ENCODE peak calls at places on chromosomes 12 and 14, in six cellular contexts. N is HepG2, M is heart left ventricle, I is stomach, G is uterus, Q is transverse colon. W is an unnamed sample. For H3K36me3, the result is how much of the 10 kb centered on the place peaks cover.

GRCh38 chr12:95141305-95141704 is 67.9 kb upstream of the NR2C1 start:
- DNase-seq in N (no peak), M (no peak), I (no peak), G (no peak), Q (no peak), W (no peak)

GRCh38 chr12:57627504-57628279 is 5.3 kb downstream of the B4GALNT1 start:
- DNase-seq in N (no peak), M (no peak), I (no peak), G (peak), Q (no peak), W (no peak)

GRCh38 chr12:25186038-25186787 is 8.7 kb downstream of the DNAI7 start:
- DNase-seq in N (peak), M (no peak), I (no peak), G (no peak), Q (no peak), W (no peak)

GRCh38 chr14:28515571-28515970 is 251.0 kb upstream of the FOXG1 start:
- DNase-seq in N (no peak), M (no peak), I (no peak), G (no peak), Q (no peak), W (no peak)

GRCh38 chr12:11724888-11725310 is 75.4 kb downstream of the ETV6 start:
- DNase-seq in N (no peak), M (no peak), I (no peak), G (no peak), Q (no peak), W (peak)

GRCh38 chr12:124588689-124589318 is 21.4 kb upstream of the NCOR2 start:
- DNase-seq in N (no peak), M (peak), I (no peak), G (no peak), Q (no peak), W (no peak)

GRCh38 chr12:12083688-12084087 is 12.9 kb downstream of the BCL2L14 start:
- DNase-seq in N (no peak), M (no peak), I (no peak), G (no peak), Q (no peak), W (no peak)

GRCh38 chr14:78598046-78598652 is 428.0 kb downstream of the NRXN3 start:
- DNase-seq in N (peak), M (peak), I (peak), G (peak), Q (peak), W (peak)

GRCh38 chr12:5716221-5716620 is 228.8 kb downstream of the ANO2 start:
- DNase-seq in N (no peak), M (peak), I (no peak), G (no peak), Q (peak), W (no peak)

GRCh38 chr14:61544448-61545202 is 150.7 kb upstream of the HIF1A start:
- DNase-seq in N (no peak), M (no peak), I (no peak), G (no peak), Q (no peak), W (no peak)

GRCh38 chr14:95156765-95157194 is 549 bp downstream of the DICER1 start:
- DNase-seq in N (peak), M (peak), I (peak), G (peak), Q (peak), W (peak)

GRCh38 chr14:29390046-29390841 is 537.4 kb downstream of the PRKD1 start:
- DNase-seq in N (no peak), M (no peak), I (no peak), G (no peak), Q (no peak), W (no peak)

GRCh38 chr12:98909749-98910148 is 264.7 kb downstream of the APAF1 start:
- DNase-seq in N (no peak), M (no peak), I (no peak), G (no peak), Q (no peak), W (no peak)

GRCh38 chr12:76983420-76983819 is 81.9 kb downstream of the E2F7 start:
- DNase-seq in N (no peak), M (no peak), I (no peak), G (no peak), Q (no peak), W (no peak)

GRCh38 chr12:76980196-76980595 is 85.2 kb downstream of the E2F7 start:
- DNase-seq in N (no peak), M (no peak), I (no peak), G (no peak), Q (no peak), W (no peak)

DNA sequence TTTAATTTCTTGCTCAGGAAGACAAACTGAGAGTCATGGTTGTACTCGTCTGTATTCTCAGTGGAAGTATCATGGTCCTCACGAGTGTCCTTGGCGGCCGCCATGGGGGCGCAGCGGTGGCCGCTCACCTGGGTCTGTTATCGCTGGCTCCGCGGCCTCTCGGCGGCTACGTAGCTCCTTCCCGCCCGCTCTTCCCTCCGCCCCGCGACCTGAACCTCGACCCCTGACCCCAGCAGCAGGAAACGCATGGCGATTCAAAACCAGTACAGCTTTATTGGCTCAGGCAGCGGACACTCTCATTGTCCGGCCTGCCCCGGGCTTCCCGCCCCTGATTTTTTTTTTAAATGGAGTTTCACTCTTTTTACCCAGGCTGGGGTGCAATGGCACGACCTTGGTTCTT is 80.8 kb downstream of the E2F7 start:
- DNase-seq in N (no peak), M (no peak), I (no peak), G (no peak), Q (no peak), W (no peak)
- TF ChIP-seq POLR2A in N (no peak), M (no peak), I (no peak), G (no peak), Q (no peak), W (no peak)

GRCh38 chr12:16310934-16311333 is 33.4 kb upstream of the SLC15A5 start:
- DNase-seq in N (no peak), M (no peak), I (no peak), G (no peak), Q (no peak), W (no peak)
- H3K36me3 ChIP-seq in N (under half), M (under half), I (under half), G (under half), Q (under half), W (under half)

GRCh38 chr14:101812071-101812470 is 50.6 kb downstream of the PPP2R5C start:
- DNase-seq in N (no peak), M (no peak), I (no peak), G (no peak), Q (peak), W (no peak)
- TF ChIP-seq POLR2A in N (no peak), M (no peak), I (no peak), G (no peak), Q (no peak), W (no peak)

GRCh38 chr12:109109756-109110350 is 6.5 kb upstream of the ACACB start:
- DNase-seq in N (no peak), M (no peak), I (no peak), G (no peak), Q (no peak), W (no peak)
- H3K36me3 ChIP-seq in N (under half), M (under half), I (under half), G (under half), Q (under half), W (under half)

GRCh38 chr14:102900631-102901571 is 21.6 kb upstream of the AMN start:
- DNase-seq in N (no peak), M (no peak), I (no peak), G (no peak), Q (no peak), W (peak)
- TF ChIP-seq POLR2A in N (no peak), M (no peak), I (no peak), G (no peak), Q (no peak), W (no peak)

GRCh38 chr12:104994301-104994700 is 8.2 kb downstream of the NOPCHAP1 start:
- DNase-seq in N (no peak), M (no peak), I (no peak), G (no peak), Q (no peak), W (no peak)
- H3K36me3 ChIP-seq in N (under half), M (under half), I (half or more), G (under half), Q (under half), W (under half)

GRCh38 chr12:101697197-101697929 is at the start of gene CHPT1:
- DNase-seq in N (peak), M (peak), I (peak), G (peak), Q (peak), W (peak)
- TF ChIP-seq POLR2A in N (peak), M (peak), I (no peak), G (peak), Q (peak), W (peak)

DNA sequence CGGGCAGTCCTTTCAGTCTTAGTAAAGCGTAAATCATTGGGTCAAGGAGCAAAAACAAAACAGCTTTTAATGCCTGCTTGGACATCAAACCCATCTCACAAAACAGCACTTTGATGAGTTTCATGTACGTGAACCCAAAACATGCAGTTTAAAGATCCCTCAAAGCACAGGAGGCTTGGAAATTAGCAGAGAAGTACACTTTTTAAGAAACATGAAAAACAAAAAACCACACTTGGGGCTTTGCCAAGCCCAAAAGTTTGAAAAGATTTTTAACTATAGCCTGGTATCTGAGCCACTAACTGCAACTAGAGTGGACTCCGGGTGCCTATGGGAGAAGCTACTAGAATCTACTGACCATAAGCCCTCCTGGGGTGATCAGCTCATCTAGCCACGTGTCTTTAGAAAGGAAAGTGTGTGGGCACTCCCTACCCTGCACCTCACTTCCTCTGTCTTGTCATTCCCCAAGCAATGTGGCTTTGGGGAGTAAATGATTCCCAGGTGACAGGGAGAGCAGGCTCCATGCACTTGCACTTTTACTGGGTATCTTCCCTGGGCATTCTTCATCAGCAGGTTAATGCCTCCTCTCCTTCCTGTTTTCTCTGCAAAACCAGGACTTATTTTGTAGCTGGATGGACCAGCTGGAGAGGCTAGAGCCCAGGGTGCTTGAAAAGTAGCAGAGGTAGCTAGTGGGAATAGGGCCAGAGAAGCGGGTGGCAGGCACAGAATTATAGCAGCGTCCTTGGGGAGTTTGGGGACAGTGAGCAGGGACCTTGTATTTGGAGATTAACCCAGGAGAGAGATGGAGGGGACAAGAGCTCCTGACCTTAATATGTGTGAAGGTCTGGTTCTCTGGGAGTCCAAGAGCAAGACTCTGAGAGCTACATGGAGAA is 339.3 kb downstream of the BCL11B start:
- DNase-seq in N (no peak), M (no peak), I (no peak), G (no peak), Q (no peak), W (no peak)
- H3K36me3 ChIP-seq in N (under half), M (under half), I (under half), G (under half), Q (under half), W (under half)

GRCh38 chr12:53492188-53492587 is 7.1 kb downstream of the MAP3K12 start:
- DNase-seq in N (no peak), M (no peak), I (no peak), G (no peak), Q (no peak), W (peak)
- TF ChIP-seq POLR2A in N (no peak), M (no peak), I (no peak), G (no peak), Q (no peak), W (no peak)

GRCh38 chr12:132102297-132102696 is 41.8 kb downstream of the DDX51 start:
- DNase-seq in N (no peak), M (no peak), I (no peak), G (no peak), Q (no peak), W (no peak)

GRCh38 chr12:132100306-132101065 is 43.6 kb downstream of the DDX51 start:
- DNase-seq in N (no peak), M (no peak), I (no peak), G (no peak), Q (no peak), W (no peak)

GRCh38 chr12:132095520-132096409 is 48.4 kb downstream of the DDX51 start:
- DNase-seq in N (peak), M (no peak), I (no peak), G (no peak), Q (no peak), W (no peak)

GRCh38 chr12:132103542-132104308 is 40.4 kb downstream of the DDX51 start:
- DNase-seq in N (no peak), M (no peak), I (no peak), G (no peak), Q (no peak), W (no peak)

GRCh38 chr12:132099739-132100138 is 44.4 kb downstream of the DDX51 start:
- DNase-seq in N (no peak), M (no peak), I (no peak), G (no peak), Q (no peak), W (no peak)
- H3K36me3 ChIP-seq in N (under half), M (under half), I (under half), G (under half), Q (under half), W (under half)